ENCODE peak calls at places on chromosomes 16 and 17, in six cellular contexts. G is uterus, R is fibroblast of pulmonary artery, A is heart left ventricle, N is breast epithelium, C is kidney epithelial cell. W is an unnamed sample.

GRCh38 chr17:48148029-48148759 is 40.6 kb downstream of the SNX11 start:
- DNase-seq in G (no peak), R (no peak), A (no peak), N (no peak), C (no peak), W (no peak)

GRCh38 chr17:53313746-53314145 is 509.0 kb upstream of the KIF2B start:
- DNase-seq in G (no peak), R (peak), A (no peak), N (no peak), C (no peak), W (no peak)

GRCh38 chr17:82745524-82745923 is 6.3 kb upstream of the TBCD start:
- DNase-seq in G (no peak), R (no peak), A (no peak), N (no peak), C (no peak), W (no peak)

GRCh38 chr17:80751070-80751459 is 206.4 kb downstream of the RPTOR start:
- DNase-seq in G (peak), R (no peak), A (no peak), N (no peak), C (no peak), W (no peak)

GRCh38 chr17:1126801-1127550 is 52.8 kb downstream of the ABR start:
- DNase-seq in G (no peak), R (no peak), A (no peak), N (no peak), C (no peak), W (no peak)

GRCh38 chr17:9242983-9243382 is 221.7 kb downstream of the NTN1 start:
- DNase-seq in G (no peak), R (no peak), A (no peak), N (no peak), C (no peak), W (no peak)

GRCh38 chr16:80990577-80990976 is 16.1 kb downstream of the CMC2 start:
- DNase-seq in G (no peak), R (no peak), A (no peak), N (no peak), C (no peak), W (no peak)

GRCh38 chr17:53150101-53150698 is 672.5 kb upstream of the KIF2B start:
- DNase-seq in G (no peak), R (peak), A (no peak), N (no peak), C (no peak), W (no peak)

GRCh38 chr16:46428108-46429061 is 192.8 kb downstream of the SHCBP1 start:
- DNase-seq in G (no peak), R (no peak), A (no peak), N (no peak), C (no peak), W (no peak)

GRCh38 chr17:33983824-33984574 is 271.1 kb upstream of the CCL2 start:
- DNase-seq in G (no peak), R (no peak), A (no peak), N (no peak), C (no peak), W (no peak)

GRCh38 chr17:48184721-48185120 is 77.2 kb downstream of the SNX11 start:
- DNase-seq in G (no peak), R (no peak), A (no peak), N (no peak), C (no peak), W (no peak)

GRCh38 chr17:40550608-40551007 is 14.7 kb downstream of the CCR7 start:
- DNase-seq in G (peak), R (peak), A (no peak), N (peak), C (no peak), W (peak)

GRCh38 chr16:54175169-54175551 is 111.4 kb downstream of the IRX3 start:
- DNase-seq in G (no peak), R (no peak), A (no peak), N (peak), C (no peak), W (no peak)

GRCh38 chr16:60755907-60756306 is 1280.3 kb downstream of the CDH8 start:
- DNase-seq in G (no peak), R (no peak), A (no peak), N (no peak), C (no peak), W (no peak)

GRCh38 chr16:21156767-21157467 is 1.6 kb upstream of the LDAF1 start:
- DNase-seq in G (peak), R (peak), A (peak), N (no peak), C (peak), W (peak)

GRCh38 chr17:5841862-5842261 is 228.3 kb upstream of the WSCD1 start:
- DNase-seq in G (no peak), R (no peak), A (no peak), N (no peak), C (no peak), W (no peak)

GRCh38 chr17:7929158-7930029 is at the start of gene KCNAB3:
- DNase-seq in G (peak), R (peak), A (no peak), N (no peak), C (no peak), W (peak)

GRCh38 chr17:54967621-54968258 is 714 bp downstream of the COX11 start:
- DNase-seq in G (no peak), R (no peak), A (no peak), N (no peak), C (no peak), W (peak)

GRCh38 chr17:21814776-21815175 is 122.5 kb downstream of the KCNJ18 start:
- DNase-seq in G (no peak), R (no peak), A (no peak), N (no peak), C (no peak), W (no peak)

GRCh38 chr16:71923941-71924690 is 28.8 kb downstream of the IST1 start:
- DNase-seq in G (no peak), R (peak), A (no peak), N (no peak), C (no peak), W (peak)

GRCh38 chr17:28350271-28350670 is 7.1 kb downstream of the POLDIP2 start:
- DNase-seq in G (no peak), R (no peak), A (no peak), N (no peak), C (no peak), W (no peak)

GRCh38 chr16:50269061-50269705 is 2.8 kb downstream of the ADCY7 start:
- DNase-seq in G (no peak), R (no peak), A (no peak), N (no peak), C (no peak), W (no peak)

GRCh38 chr16:74774223-74775139 is at the start of gene FA2H:
- DNase-seq in G (no peak), R (peak), A (peak), N (peak), C (peak), W (no peak)

GRCh38 chr17:48726182-48726915 is 2.2 kb downstream of the HOXB13 start:
- DNase-seq in G (no peak), R (no peak), A (no peak), N (no peak), C (no peak), W (no peak)

GRCh38 chr16:89398924-89399323 is 91.4 kb downstream of the ANKRD11 start:
- DNase-seq in G (no peak), R (no peak), A (no peak), N (no peak), C (no peak), W (no peak)

GRCh38 chr17:57455063-57455914 is 199.0 kb downstream of the MSI2 start:
- DNase-seq in G (no peak), R (no peak), A (no peak), N (no peak), C (no peak), W (peak)

GRCh38 chr17:57458718-57459285 is 202.5 kb downstream of the MSI2 start:
- DNase-seq in G (no peak), R (no peak), A (no peak), N (no peak), C (no peak), W (no peak)

GRCh38 chr17:57454729-57455062 is 198.4 kb downstream of the MSI2 start:
- DNase-seq in G (no peak), R (no peak), A (no peak), N (no peak), C (no peak), W (no peak)

GRCh38 chr17:57457188-57457587 is 200.9 kb downstream of the MSI2 start:
- DNase-seq in G (no peak), R (no peak), A (no peak), N (no peak), C (no peak), W (no peak)

DNA sequence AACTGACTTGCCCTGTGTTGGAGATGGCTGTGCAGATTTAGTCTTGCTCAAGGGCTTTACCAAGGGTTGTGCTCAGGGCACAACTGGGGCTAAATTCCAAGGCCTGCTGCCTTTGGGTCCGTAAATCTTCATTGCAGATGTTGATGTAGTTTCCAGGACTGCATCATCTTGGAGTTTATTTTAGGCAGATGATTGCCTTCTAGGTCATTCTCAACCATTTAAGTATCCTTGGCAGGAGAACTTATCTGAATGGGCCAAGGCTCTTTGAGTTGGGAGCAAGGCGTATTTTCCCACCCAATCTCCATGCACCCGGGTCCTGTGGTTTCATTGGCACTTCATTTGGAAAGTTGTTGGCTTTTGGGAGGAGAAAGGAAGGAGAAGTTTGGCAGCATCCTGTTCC is 200.3 kb downstream of the MSI2 start:
- DNase-seq in G (no peak), R (no peak), A (no peak), N (no peak), C (no peak), W (no peak)
- H3K4me3 ChIP-seq in G (no peak), R (no peak), A (no peak), N (no peak), C (no peak), W (no peak)

GRCh38 chr16:15572329-15573001 is 70.5 kb downstream of the MARF1 start:
- DNase-seq in G (no peak), R (peak), A (no peak), N (no peak), C (no peak), W (peak)

GRCh38 chr16:15564619-15565339 is 78.2 kb downstream of the MARF1 start:
- DNase-seq in G (no peak), R (no peak), A (no peak), N (no peak), C (no peak), W (no peak)

GRCh38 chr16:15573274-15573895 is 69.6 kb downstream of the MARF1 start:
- DNase-seq in G (no peak), R (no peak), A (no peak), N (no peak), C (no peak), W (no peak)

DNA sequence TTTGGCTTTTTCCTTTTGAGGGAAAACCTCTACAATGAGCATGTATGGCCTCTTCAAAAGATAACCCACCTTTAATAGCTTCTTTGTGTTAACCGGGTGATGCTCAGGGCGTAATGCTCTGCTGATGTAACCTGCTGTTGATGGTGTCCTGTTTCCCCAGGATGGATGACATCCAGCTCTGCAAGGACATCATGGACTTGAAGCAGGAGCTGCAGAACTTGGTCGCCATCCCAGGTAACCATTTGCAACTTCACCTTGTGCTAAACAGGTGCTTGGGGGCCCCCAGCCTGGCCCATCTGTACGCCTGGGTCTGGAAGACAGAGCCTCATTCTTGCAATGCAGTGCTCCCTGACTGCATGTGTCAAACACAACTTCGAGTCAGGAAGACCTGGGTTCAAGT is 75.1 kb downstream of the MARF1 start:
- DNase-seq in G (no peak), R (no peak), A (no peak), N (no peak), C (no peak), W (no peak)
- H3K4me3 ChIP-seq in G (no peak), R (no peak), A (no peak), N (no peak), C (no peak), W (no peak)

DNA sequence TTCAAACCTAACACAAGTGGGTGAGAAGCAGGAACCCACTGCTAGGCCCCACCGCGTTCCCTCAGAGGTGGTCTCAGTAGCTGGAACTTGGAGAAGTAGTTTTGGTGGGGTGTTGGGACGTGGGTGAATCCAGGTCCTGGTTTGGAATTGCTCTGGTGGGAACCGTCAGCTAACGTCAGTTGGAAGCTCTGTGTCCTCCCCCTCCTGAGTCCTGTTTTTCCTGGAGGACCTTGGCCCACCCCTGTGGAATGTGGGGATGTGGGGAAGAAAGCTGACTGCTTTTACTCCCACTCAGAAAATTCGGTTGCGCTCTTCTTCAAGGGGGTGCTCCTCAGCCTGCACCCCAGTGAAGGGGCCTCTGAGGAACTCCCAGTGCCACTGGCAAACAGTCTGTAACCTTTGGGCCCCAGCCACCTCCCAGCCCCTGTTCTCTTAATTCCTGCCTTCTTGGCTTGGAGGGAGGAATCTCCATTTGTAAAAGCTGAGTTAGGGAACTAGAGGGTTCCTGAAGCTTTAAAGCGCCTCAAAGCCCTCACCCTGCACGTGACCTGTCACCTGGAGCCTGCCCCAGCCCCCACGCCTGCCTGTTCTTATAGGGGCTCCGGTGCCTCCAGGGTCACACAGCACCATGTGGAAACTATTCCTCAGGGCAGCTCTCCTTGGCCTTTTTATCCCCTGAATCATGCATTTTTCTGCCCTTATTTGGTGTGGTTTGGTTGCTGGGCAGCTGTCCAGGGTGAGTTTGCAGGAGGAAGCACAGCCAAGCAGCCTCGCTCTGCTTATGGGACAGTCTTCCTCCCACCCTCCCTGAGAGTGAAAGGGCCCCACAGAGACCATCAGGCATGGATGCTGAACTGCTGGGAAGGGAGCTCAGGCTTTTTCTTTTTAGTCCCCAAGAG is 16.2 kb upstream of the NAGLU start:
- DNase-seq in G (peak), R (peak), A (peak), N (peak), C (peak), W (peak)
- H3K4me3 ChIP-seq in G (no peak), R (no peak), A (no peak), N (no peak), C (no peak), W (no peak)

GRCh38 chr16:369866-370436 is 387 bp downstream of the MRPL28 start:
- DNase-seq in G (no peak), R (no peak), A (no peak), N (no peak), C (no peak), W (no peak)

GRCh38 chr16:368388-369158 is 1.8 kb downstream of the MRPL28 start:
- DNase-seq in G (no peak), R (no peak), A (no peak), N (no peak), C (no peak), W (no peak)

GRCh38 chr16:370443-370842 is at the start of gene MRPL28:
- DNase-seq in G (peak), R (peak), A (peak), N (peak), C (no peak), W (peak)

GRCh38 chr16:370980-371728 is 816 bp upstream of the MRPL28 start:
- DNase-seq in G (no peak), R (no peak), A (no peak), N (no peak), C (no peak), W (no peak)

DNA sequence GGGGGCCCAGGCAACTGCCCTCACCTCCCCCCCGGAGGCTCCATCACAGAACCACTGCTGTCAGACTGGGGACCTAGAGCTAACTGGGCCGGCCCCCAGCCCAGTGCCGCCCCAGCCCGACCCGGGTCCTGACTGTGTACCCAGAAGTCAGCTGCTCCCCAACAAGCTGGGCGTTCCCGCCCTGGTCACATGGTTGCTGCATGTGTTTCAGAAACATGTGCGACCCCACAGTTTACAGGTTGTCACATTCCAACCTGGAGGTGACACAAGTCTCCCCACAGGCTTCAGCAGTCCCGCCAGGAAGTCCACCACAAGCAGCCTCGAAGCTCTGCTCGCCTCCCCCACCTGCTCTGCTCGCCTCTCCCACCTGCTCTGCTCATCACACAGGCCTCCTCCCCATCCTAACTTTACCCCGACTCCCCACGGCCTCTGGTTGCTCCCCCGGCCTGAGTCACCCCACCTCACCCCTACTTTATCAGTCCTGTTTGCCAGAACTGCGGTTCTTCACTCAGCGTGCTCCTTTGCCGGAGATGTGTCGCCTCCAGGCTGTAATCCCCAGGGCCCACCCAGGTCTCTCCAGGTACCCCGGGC is 968 bp downstream of the MRPL28 start:
- DNase-seq in G (no peak), R (no peak), A (no peak), N (no peak), C (no peak), W (no peak)
- H3K4me3 ChIP-seq in G (no peak), R (peak), A (no peak), N (peak), C (no peak), W (peak)